ENCODE peak calls at places on chromosome 5, in eight cellular contexts. Q, Z, R, M, D, K, L and I are unnamed samples.

GRCh38 chr5:33631786-33632185 is 191.0 kb downstream of the TARS1 start:
- DNase-seq in Q (no peak), Z (no peak), R (peak), M (no peak), D (no peak), K (no peak), L (no peak), I (no peak)

GRCh38 chr5:137622850-137623249 is 113.0 kb downstream of the KLHL3 start:
- DNase-seq in Q (peak), Z (no peak), R (peak), M (peak), D (no peak), K (peak), L (no peak), I (no peak)

GRCh38 chr5:33423018-33423630 is 17.6 kb upstream of the TARS1 start:
- DNase-seq in Q (no peak), Z (no peak), R (no peak), M (no peak), D (no peak), K (no peak), L (peak), I (no peak)

GRCh38 chr5:112849912-112850311 is 11.2 kb upstream of the SRP19 start:
- DNase-seq in Q (no peak), Z (no peak), R (no peak), M (no peak), D (no peak), K (no peak), L (no peak), I (no peak)

GRCh38 chr5:30572279-30572678 is 621.2 kb upstream of the CDH6 start:
- DNase-seq in Q (no peak), Z (no peak), R (no peak), M (no peak), D (no peak), K (no peak), L (no peak), I (no peak)

GRCh38 chr5:124341066-124341943 is 405.1 kb downstream of the ZNF608 start:
- DNase-seq in Q (no peak), Z (no peak), R (no peak), M (no peak), D (no peak), K (no peak), L (no peak), I (no peak)

GRCh38 chr5:154562244-154562861 is 84.3 kb upstream of the HAND1 start:
- DNase-seq in Q (no peak), Z (no peak), R (no peak), M (no peak), D (no peak), K (no peak), L (no peak), I (no peak)

GRCh38 chr5:154714271-154714986 is 40.7 kb upstream of the LARP1 start:
- DNase-seq in Q (peak), Z (peak), R (peak), M (no peak), D (no peak), K (no peak), L (no peak), I (no peak)

GRCh38 chr5:125679522-125679921 is 743.7 kb upstream of the GRAMD2B start:
- DNase-seq in Q (no peak), Z (no peak), R (no peak), M (no peak), D (no peak), K (no peak), L (no peak), I (no peak)

GRCh38 chr5:135229679-135230132 is 169.3 kb downstream of the MACROH2A1 start:
- DNase-seq in Q (no peak), Z (no peak), R (no peak), M (no peak), D (no peak), K (no peak), L (no peak), I (no peak)

GRCh38 chr5:58105836-58106235 is 354.1 kb downstream of the PLK2 start:
- DNase-seq in Q (no peak), Z (no peak), R (no peak), M (no peak), D (no peak), K (no peak), L (no peak), I (no peak)

GRCh38 chr5:74143151-74143550 is 497.4 kb downstream of the ENC1 start:
- DNase-seq in Q (no peak), Z (no peak), R (no peak), M (no peak), D (no peak), K (no peak), L (no peak), I (no peak)

GRCh38 chr5:127305486-127305885 is 14.9 kb downstream of the MEGF10 start:
- DNase-seq in Q (no peak), Z (no peak), R (no peak), M (no peak), D (no peak), K (no peak), L (no peak), I (no peak)

GRCh38 chr5:66653380-66653779 is 57.2 kb downstream of the MAST4 start:
- DNase-seq in Q (no peak), Z (no peak), R (no peak), M (no peak), D (no peak), K (no peak), L (no peak), I (no peak)

GRCh38 chr5:32217886-32218396 is 43.8 kb upstream of the GOLPH3 start:
- DNase-seq in Q (peak), Z (peak), R (no peak), M (no peak), D (no peak), K (peak), L (peak), I (no peak)

GRCh38 chr5:55771175-55771655 is 33.4 kb downstream of the DDX4 start:
- DNase-seq in Q (no peak), Z (no peak), R (no peak), M (no peak), D (no peak), K (no peak), L (no peak), I (no peak)

GRCh38 chr5:147472669-147473131 is 37.2 kb downstream of the DPYSL3 start:
- DNase-seq in Q (no peak), Z (no peak), R (no peak), M (no peak), D (no peak), K (no peak), L (no peak), I (no peak)

GRCh38 chr5:54615381-54615780 is 97.8 kb downstream of the SNX18 start:
- DNase-seq in Q (no peak), Z (no peak), R (no peak), M (no peak), D (no peak), K (no peak), L (no peak), I (no peak)

GRCh38 chr5:93607367-93608258 is 24.6 kb downstream of the NR2F1 start:
- DNase-seq in Q (no peak), Z (no peak), R (no peak), M (no peak), D (no peak), K (no peak), L (no peak), I (no peak)

GRCh38 chr5:57956606-57957005 is 474.0 kb upstream of the ACTBL2 start:
- DNase-seq in Q (no peak), Z (no peak), R (no peak), M (no peak), D (no peak), K (no peak), L (no peak), I (no peak)

GRCh38 chr5:6540111-6540830 is 91.6 kb downstream of the UBE2QL1 start:
- DNase-seq in Q (no peak), Z (no peak), R (no peak), M (no peak), D (no peak), K (no peak), L (no peak), I (no peak)

GRCh38 chr5:33415811-33416354 is 24.9 kb upstream of the TARS1 start:
- DNase-seq in Q (no peak), Z (no peak), R (no peak), M (no peak), D (no peak), K (no peak), L (no peak), I (no peak)

GRCh38 chr5:35237580-35238376 is 7.5 kb upstream of the PRLR start:
- DNase-seq in Q (no peak), Z (no peak), R (no peak), M (no peak), D (no peak), K (no peak), L (no peak), I (no peak)

GRCh38 chr5:111995701-111996100 is 238.7 kb upstream of the NREP start:
- DNase-seq in Q (no peak), Z (no peak), R (no peak), M (no peak), D (no peak), K (no peak), L (no peak), I (no peak)

GRCh38 chr5:150309101-150309897 is 6.6 kb upstream of the ARSI start:
- DNase-seq in Q (no peak), Z (no peak), R (no peak), M (no peak), D (no peak), K (no peak), L (no peak), I (no peak)

GRCh38 chr5:134555223-134555790 is 29.8 kb downstream of the JADE2 start:
- DNase-seq in Q (no peak), Z (no peak), R (no peak), M (no peak), D (no peak), K (no peak), L (no peak), I (no peak)

GRCh38 chr5:90803376-90803775 is 244.8 kb downstream of the ADGRV1 start:
- DNase-seq in Q (no peak), Z (no peak), R (no peak), M (no peak), D (no peak), K (no peak), L (no peak), I (no peak)

GRCh38 chr5:172143875-172144274 is 44.1 kb downstream of the STK10 start:
- DNase-seq in Q (no peak), Z (no peak), R (no peak), M (no peak), D (no peak), K (no peak), L (no peak), I (no peak)

GRCh38 chr5:41095324-41096101 is 24.4 kb upstream of the MROH2B start:
- DNase-seq in Q (no peak), Z (no peak), R (no peak), M (no peak), D (no peak), K (no peak), L (no peak), I (no peak)

GRCh38 chr5:71748360-71748759 is 29.3 kb downstream of the CARTPT start:
- DNase-seq in Q (no peak), Z (peak), R (no peak), M (no peak), D (no peak), K (peak), L (no peak), I (no peak)

GRCh38 chr5:139410121-139410885 is 6.4 kb upstream of the SPATA24 start:
- DNase-seq in Q (no peak), Z (no peak), R (no peak), M (no peak), D (no peak), K (no peak), L (no peak), I (no peak)

GRCh38 chr5:147617191-147617606 is 107.3 kb upstream of the DPYSL3 start:
- DNase-seq in Q (no peak), Z (no peak), R (no peak), M (no peak), D (no peak), K (no peak), L (no peak), I (no peak)

GRCh38 chr5:137199201-137199600 is 299.9 kb downstream of the SPOCK1 start:
- DNase-seq in Q (no peak), Z (no peak), R (no peak), M (no peak), D (no peak), K (no peak), L (no peak), I (no peak)

GRCh38 chr5:127386557-127386956 is 96.0 kb downstream of the MEGF10 start:
- DNase-seq in Q (no peak), Z (no peak), R (no peak), M (no peak), D (no peak), K (no peak), L (no peak), I (no peak)

GRCh38 chr5:34657550-34657921 is 1.4 kb downstream of the RAI14 start:
- DNase-seq in Q (no peak), Z (peak), R (no peak), M (peak), D (no peak), K (no peak), L (no peak), I (no peak)

GRCh38 chr5:179731791-179732411 is 721 bp upstream of the MAML1 start:
- DNase-seq in Q (peak), Z (peak), R (peak), M (peak), D (peak), K (no peak), L (no peak), I (no peak)
- TF ChIP-seq POLR2AphosphoS5 in Q (peak), Z (no peak), R (no peak), M (no peak), D (no peak), K (no peak), L (no peak), I (no peak)

GRCh38 chr5:133235696-133236426 is 184.0 kb downstream of the HSPA4 start:
- DNase-seq in Q (no peak), Z (no peak), R (no peak), M (peak), D (no peak), K (no peak), L (no peak), I (no peak)
- TF ChIP-seq POLR2AphosphoS5 in Q (no peak), Z (no peak), R (no peak), M (no peak), D (no peak), K (no peak), L (no peak), I (no peak)

DNA sequence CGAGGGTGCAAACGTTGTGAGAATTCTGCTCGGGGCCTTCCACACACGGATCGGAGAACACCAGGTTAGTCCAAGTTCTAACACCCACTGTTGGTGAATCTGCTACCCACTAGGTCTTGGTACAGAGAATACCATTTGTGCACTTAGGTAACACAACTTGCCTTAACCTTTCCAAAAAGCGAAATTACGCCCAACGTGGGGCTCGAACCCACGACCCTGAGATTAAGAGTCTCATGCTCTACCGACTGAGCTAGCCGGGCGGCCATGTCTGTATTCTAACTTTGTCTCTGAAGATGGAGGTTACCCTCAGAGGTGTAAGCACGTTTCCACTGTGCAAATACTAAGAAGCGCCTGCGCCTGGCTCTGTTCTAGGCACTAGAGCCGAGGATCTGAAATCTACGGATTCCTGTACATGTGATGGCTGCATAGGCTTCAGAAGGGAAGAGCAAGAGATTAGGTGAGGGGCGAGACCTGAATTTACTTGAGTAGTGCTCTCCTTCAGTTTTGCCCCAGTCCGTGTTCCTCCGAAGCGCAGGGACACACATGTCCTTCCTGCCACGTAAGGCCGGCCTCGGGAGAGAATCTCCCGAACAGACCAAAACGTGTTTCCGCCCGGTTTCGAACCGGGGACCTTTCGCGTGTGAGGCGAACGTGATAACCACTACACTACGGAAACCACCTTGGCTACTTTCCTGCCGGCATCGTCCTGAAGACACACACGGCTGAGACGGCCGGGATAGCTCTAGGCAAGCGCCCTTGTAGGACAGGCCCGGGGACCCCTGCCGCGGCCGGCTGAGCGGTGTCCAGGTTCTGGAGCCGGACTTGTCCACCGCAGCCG is 1.1 kb upstream of the TRIM41 start:
- DNase-seq in Q (peak), Z (peak), R (peak), M (peak), D (peak), K (peak), L (peak), I (peak)
- TF ChIP-seq POLR2AphosphoS5 in Q (peak), Z (no peak), R (no peak), M (peak), D (peak), K (peak), L (no peak), I (peak)

GRCh38 chr5:14038341-14038959 is 94.0 kb upstream of the DNAH5 start:
- DNase-seq in Q (no peak), Z (no peak), R (no peak), M (no peak), D (no peak), K (no peak), L (peak), I (no peak)
- TF ChIP-seq POLR2AphosphoS5 in Q (no peak), Z (no peak), R (no peak), M (no peak), D (no peak), K (no peak), L (no peak), I (no peak)

DNA sequence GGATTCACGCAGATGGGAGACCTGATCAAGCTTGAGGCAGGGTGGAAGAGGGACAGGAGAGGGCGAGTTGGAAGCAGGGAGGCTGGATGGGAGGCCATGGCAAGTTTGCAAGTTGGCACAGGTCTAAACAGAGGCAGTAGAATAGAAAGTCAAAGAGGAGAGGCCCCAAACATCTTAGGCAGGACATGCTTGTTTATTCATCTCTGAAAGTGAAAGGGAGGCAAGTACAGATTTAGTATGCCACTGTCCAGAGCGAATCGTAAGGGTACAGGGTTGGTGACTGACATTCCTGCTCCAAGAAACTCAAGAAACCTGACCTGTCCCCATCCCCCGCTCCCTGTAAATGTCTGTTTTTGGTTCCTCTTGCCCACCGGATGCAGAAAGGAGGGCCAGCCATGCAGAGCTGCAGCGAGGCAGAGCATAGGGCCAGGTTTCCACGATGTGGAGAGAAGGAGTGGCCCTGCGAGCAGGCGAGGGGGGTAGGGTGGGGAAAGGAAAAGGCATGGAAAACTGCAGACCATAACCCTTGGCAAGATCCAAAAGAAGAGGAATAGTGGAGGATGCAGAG is 96.2 kb upstream of the BOD1 start:
- DNase-seq in Q (no peak), Z (no peak), R (no peak), M (peak), D (no peak), K (no peak), L (no peak), I (no peak)
- TF ChIP-seq POLR2AphosphoS5 in Q (no peak), Z (no peak), R (no peak), M (no peak), D (no peak), K (no peak), L (no peak), I (no peak)

GRCh38 chr5:11372191-11372590 is 532.1 kb downstream of the CTNND2 start:
- DNase-seq in Q (no peak), Z (no peak), R (no peak), M (no peak), D (no peak), K (no peak), L (no peak), I (no peak)
- TF ChIP-seq POLR2AphosphoS5 in Q (no peak), Z (no peak), R (no peak), M (no peak), D (no peak), K (no peak), L (no peak), I (no peak)

DNA sequence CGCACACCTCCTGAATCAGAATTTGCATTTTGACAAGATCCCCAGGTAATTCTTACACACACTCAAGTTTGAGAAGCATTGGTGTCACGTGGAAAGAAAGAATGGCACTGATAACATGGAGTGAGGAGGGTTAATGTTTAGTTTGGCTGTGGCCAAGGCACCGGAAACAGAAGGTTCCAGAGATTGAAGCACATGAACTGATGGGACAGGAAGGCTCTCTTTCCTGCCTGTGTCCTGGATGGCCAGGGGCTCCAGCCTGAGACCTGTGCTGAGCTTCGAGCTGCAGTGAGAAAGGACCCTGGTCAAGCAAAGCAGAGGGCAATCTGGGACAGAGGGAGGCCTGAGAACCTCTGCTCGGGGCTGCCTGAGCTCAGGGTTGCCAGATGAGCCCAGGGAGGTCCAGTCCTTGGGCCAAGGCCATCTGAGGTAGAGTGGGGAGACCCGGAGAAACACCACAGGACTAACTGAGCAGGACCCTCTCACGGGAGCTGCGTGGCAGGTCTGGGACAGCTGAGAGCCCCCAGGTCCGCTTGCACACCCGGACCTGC is 27.3 kb downstream of the AFAP1L1 start:
- DNase-seq in Q (no peak), Z (no peak), R (no peak), M (no peak), D (no peak), K (no peak), L (no peak), I (no peak)
- TF ChIP-seq POLR2AphosphoS5 in Q (no peak), Z (no peak), R (no peak), M (peak), D (peak), K (no peak), L (no peak), I (no peak)

GRCh38 chr5:15502208-15502607 is 2.2 kb downstream of the FBXL7 start:
- DNase-seq in Q (no peak), Z (no peak), R (no peak), M (no peak), D (no peak), K (no peak), L (no peak), I (no peak)

GRCh38 chr5:15501057-15501791 is 1.2 kb downstream of the FBXL7 start:
- DNase-seq in Q (no peak), Z (peak), R (no peak), M (peak), D (no peak), K (peak), L (no peak), I (no peak)

GRCh38 chr5:15499528-15500325 is at the start of gene FBXL7:
- DNase-seq in Q (no peak), Z (peak), R (no peak), M (peak), D (peak), K (peak), L (no peak), I (no peak)

GRCh38 chr5:15496886-15497285 is 3.1 kb upstream of the FBXL7 start:
- DNase-seq in Q (no peak), Z (no peak), R (no peak), M (no peak), D (no peak), K (no peak), L (no peak), I (no peak)

GRCh38 chr5:15500326-15500958 is 462 bp downstream of the FBXL7 start:
- DNase-seq in Q (no peak), Z (peak), R (no peak), M (peak), D (peak), K (peak), L (no peak), I (no peak)
- TF ChIP-seq POLR2AphosphoS5 in Q (no peak), Z (peak), R (no peak), M (no peak), D (peak), K (no peak), L (no peak), I (no peak)

DNA sequence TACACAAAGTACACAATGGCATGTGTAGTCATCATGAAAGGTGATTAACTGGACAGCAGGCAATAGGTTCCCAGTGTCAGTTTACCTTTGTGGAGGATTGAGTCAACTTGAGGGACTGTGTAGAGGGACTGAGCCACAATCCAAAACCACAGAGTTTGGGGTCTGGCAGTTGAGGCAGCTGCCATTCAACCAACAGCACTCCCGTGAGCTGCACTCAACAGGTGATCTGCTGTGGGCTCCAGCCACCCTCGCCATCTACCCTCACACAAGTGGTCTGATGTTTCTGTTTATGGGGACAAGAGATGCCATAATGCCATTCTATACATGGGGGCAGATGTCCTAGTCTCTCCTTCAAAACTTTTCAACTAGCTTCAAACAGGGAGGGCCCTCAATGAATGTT is 2.9 kb upstream of the DELE1 start:
- DNase-seq in Q (no peak), Z (no peak), R (no peak), M (no peak), D (no peak), K (no peak), L (no peak), I (no peak)
- TF ChIP-seq POLR2AphosphoS5 in Q (no peak), Z (no peak), R (no peak), M (no peak), D (no peak), K (no peak), L (no peak), I (no peak)